ENCODE peak calls at places on chromosomes 5 and 9, in nine cellular contexts. H, Z, W, E, R, N, D, V and Y are unnamed samples. For H3K36me3, the result is how much of the 10 kb centered on the place peaks cover.

GRCh38 chr5:136195971-136196577 is 3.1 kb upstream of the SMIM32 start:
- DNase-seq in H (no peak), Z (no peak), W (no peak), E (no peak), R (no peak), N (no peak), D (no peak), V (peak), Y (no peak)

GRCh38 chr5:39665328-39665727 is 240.5 kb upstream of the DAB2 start:
- DNase-seq in H (no peak), Z (no peak), W (no peak), E (no peak), R (no peak), N (no peak), D (no peak), V (no peak), Y (no peak)

GRCh38 chr9:132141364-132141947 is 20.4 kb upstream of the NTNG2 start:
- DNase-seq in H (no peak), Z (peak), W (peak), E (no peak), R (peak), N (no peak), D (no peak), V (no peak), Y (peak)

GRCh38 chr9:84897362-84898094 is 228.0 kb downstream of the NTRK2 start:
- DNase-seq in H (no peak), Z (peak), W (no peak), E (no peak), R (no peak), N (no peak), D (no peak), V (no peak), Y (no peak)

GRCh38 chr5:35956429-35956828 is 18.0 kb upstream of the CAPSL start:
- DNase-seq in H (no peak), Z (no peak), W (no peak), E (no peak), R (peak), N (peak), D (no peak), V (no peak), Y (peak)

GRCh38 chr5:174309131-174309845 is 263.8 kb downstream of the NSG2 start:
- DNase-seq in H (no peak), Z (no peak), W (no peak), E (no peak), R (no peak), N (no peak), D (no peak), V (no peak), Y (no peak)

GRCh38 chr5:32507738-32508434 is 63.3 kb upstream of the ZFR start:
- DNase-seq in H (no peak), Z (no peak), W (peak), E (peak), R (peak), N (no peak), D (no peak), V (no peak), Y (peak)

GRCh38 chr5:4022056-4022670 is 426.5 kb downstream of the IRX1 start:
- DNase-seq in H (no peak), Z (no peak), W (no peak), E (no peak), R (no peak), N (no peak), D (no peak), V (no peak), Y (no peak)

GRCh38 chr9:137044502-137045177 is 1.3 kb downstream of the NPDC1 start:
- DNase-seq in H (no peak), Z (no peak), W (no peak), E (no peak), R (no peak), N (no peak), D (no peak), V (peak), Y (peak)

GRCh38 chr5:74312746-74313145 is 327.8 kb downstream of the ENC1 start:
- DNase-seq in H (no peak), Z (no peak), W (no peak), E (peak), R (no peak), N (no peak), D (no peak), V (no peak), Y (peak)

GRCh38 chr9:123049589-123050222 is 16.2 kb downstream of the GPR21 start:
- DNase-seq in H (no peak), Z (no peak), W (peak), E (peak), R (no peak), N (no peak), D (no peak), V (no peak), Y (peak)

GRCh38 chr9:114305189-114305555 is 17.7 kb upstream of the ORM1 start:
- DNase-seq in H (no peak), Z (no peak), W (no peak), E (no peak), R (no peak), N (no peak), D (no peak), V (no peak), Y (no peak)

GRCh38 chr9:111648066-111648465 is 13.3 kb upstream of the GNG10 start:
- DNase-seq in H (no peak), Z (no peak), W (peak), E (peak), R (no peak), N (no peak), D (no peak), V (no peak), Y (no peak)

GRCh38 chr5:150671509-150672236 is 10.6 kb downstream of the MYOZ3 start:
- DNase-seq in H (no peak), Z (peak), W (no peak), E (no peak), R (no peak), N (no peak), D (no peak), V (peak), Y (peak)

GRCh38 chr9:137742698-137743097 is 123.9 kb downstream of the EHMT1 start:
- DNase-seq in H (no peak), Z (no peak), W (no peak), E (peak), R (no peak), N (no peak), D (no peak), V (peak), Y (peak)

GRCh38 chr9:96442491-96442890 is 7.5 kb upstream of the HABP4 start:
- DNase-seq in H (no peak), Z (no peak), W (no peak), E (no peak), R (no peak), N (no peak), D (no peak), V (no peak), Y (peak)

GRCh38 chr9:111700776-111701175 is 39.4 kb downstream of the GNG10 start:
- DNase-seq in H (no peak), Z (no peak), W (no peak), E (no peak), R (no peak), N (no peak), D (no peak), V (no peak), Y (no peak)

GRCh38 chr9:76459691-76460635 is 981 bp downstream of the GCNT1 start:
- DNase-seq in H (peak), Z (peak), W (peak), E (peak), R (peak), N (peak), D (no peak), V (peak), Y (peak)

GRCh38 chr9:109683521-109683920 is 96.5 kb upstream of the PALM2AKAP2 start:
- DNase-seq in H (no peak), Z (no peak), W (peak), E (peak), R (peak), N (no peak), D (no peak), V (no peak), Y (peak)

GRCh38 chr5:50445281-50445949 is 4.3 kb upstream of the EMB start:
- DNase-seq in H (peak), Z (no peak), W (no peak), E (no peak), R (no peak), N (no peak), D (no peak), V (no peak), Y (no peak)

GRCh38 chr5:33091571-33092363 is 349.0 kb upstream of the TARS1 start:
- DNase-seq in H (no peak), Z (no peak), W (peak), E (peak), R (peak), N (no peak), D (no peak), V (no peak), Y (peak)

GRCh38 chr5:84372066-84372700 is 12.5 kb downstream of the EDIL3 start:
- DNase-seq in H (no peak), Z (no peak), W (peak), E (peak), R (no peak), N (no peak), D (no peak), V (no peak), Y (no peak)

GRCh38 chr5:72115277-72115676 is 8.0 kb downstream of the MAP1B start:
- DNase-seq in H (peak), Z (no peak), W (no peak), E (no peak), R (no peak), N (no peak), D (no peak), V (no peak), Y (no peak)

GRCh38 chr5:93221-93980 is 1.4 kb downstream of the PLEKHG4B start:
- DNase-seq in H (no peak), Z (no peak), W (no peak), E (no peak), R (no peak), N (no peak), D (no peak), V (no peak), Y (no peak)

GRCh38 chr9:90813523-90813922 is 11.9 kb downstream of the SYK start:
- DNase-seq in H (peak), Z (no peak), W (no peak), E (no peak), R (no peak), N (no peak), D (no peak), V (no peak), Y (no peak)

DNA sequence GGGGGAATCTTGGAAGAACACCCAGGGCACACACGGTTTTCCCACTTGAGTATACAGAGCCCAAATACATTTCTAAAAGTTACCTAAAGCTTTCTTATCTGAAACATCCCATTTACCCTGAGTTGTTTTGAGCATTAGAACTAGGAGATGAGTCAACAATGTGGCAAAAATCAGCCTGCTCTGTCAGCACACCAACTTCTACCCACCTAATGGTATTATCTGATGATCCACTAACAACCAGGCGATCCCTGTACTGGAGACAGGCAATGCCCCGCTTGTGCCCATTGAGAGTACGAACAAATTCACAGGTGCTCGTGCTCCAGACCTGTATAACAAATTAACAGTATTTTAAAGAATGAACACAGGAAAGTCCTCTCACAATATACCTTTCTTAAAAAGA is 87.0 kb downstream of the SMIM23 start:
- DNase-seq in H (no peak), Z (no peak), W (no peak), E (no peak), R (no peak), N (no peak), D (no peak), V (no peak), Y (peak)
- H3K36me3 ChIP-seq in H (under half), Z (under half), W (under half), E (under half), R (under half), N (under half), D (half or more), V (half or more), Y (under half)

GRCh38 chr5:180670586-180671359 is 21.4 kb upstream of the FLT4 start:
- DNase-seq in H (peak), Z (peak), W (peak), E (peak), R (peak), N (no peak), D (no peak), V (peak), Y (peak)
- H2AFZ ChIP-seq in H (no peak), Z (no peak), W (no peak), E (no peak), R (no peak), N (no peak), D (no peak), V (no peak), Y (no peak)

GRCh38 chr5:115599924-115600323 is 2.4 kb downstream of the TICAM2 start:
- DNase-seq in H (no peak), Z (no peak), W (no peak), E (no peak), R (no peak), N (no peak), D (no peak), V (no peak), Y (peak)
- H3K4me2 ChIP-seq in H (no peak), Z (no peak), W (peak), E (peak), R (no peak), N (no peak), D (no peak), V (no peak), Y (peak)

GRCh38 chr9:134869554-134870310 is 10.9 kb upstream of the FCN2 start:
- DNase-seq in H (no peak), Z (no peak), W (no peak), E (no peak), R (no peak), N (no peak), D (no peak), V (no peak), Y (no peak)
- H3K36me3 ChIP-seq in H (under half), Z (under half), W (under half), E (under half), R (under half), N (under half), D (under half), V (under half), Y (under half)

GRCh38 chr5:55853818-55854217 is 2.7 kb downstream of the IL31RA start:
- DNase-seq in H (no peak), Z (no peak), W (peak), E (peak), R (no peak), N (no peak), D (no peak), V (no peak), Y (peak)
- H2AFZ ChIP-seq in H (no peak), Z (no peak), W (no peak), E (no peak), R (no peak), N (no peak), D (no peak), V (no peak), Y (no peak)

GRCh38 chr5:9126490-9126889 is 419.4 kb downstream of the SEMA5A start:
- DNase-seq in H (no peak), Z (no peak), W (peak), E (no peak), R (no peak), N (no peak), D (no peak), V (no peak), Y (no peak)
- H3K4me2 ChIP-seq in H (no peak), Z (no peak), W (no peak), E (no peak), R (no peak), N (no peak), D (no peak), V (no peak), Y (no peak)

DNA sequence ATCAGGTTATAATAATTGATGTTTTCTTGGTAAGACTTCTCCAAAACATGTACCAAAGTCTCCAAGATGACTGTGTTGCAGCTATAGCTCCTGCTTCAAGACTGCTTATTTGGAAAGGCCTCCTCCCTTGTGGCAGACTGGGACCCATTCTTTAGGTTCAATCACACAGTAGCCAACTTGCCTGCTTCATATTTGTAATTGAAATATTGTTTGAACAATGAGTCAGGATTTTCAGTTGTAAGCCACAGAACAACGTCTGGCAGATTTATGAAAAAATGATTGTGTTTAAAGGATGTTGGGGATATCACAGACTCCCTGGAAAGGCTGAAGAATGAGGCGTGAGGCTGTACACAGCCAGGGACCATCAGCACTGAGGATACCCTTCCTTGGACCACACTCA is 458.9 kb downstream of the MED10 start:
- DNase-seq in H (no peak), Z (no peak), W (no peak), E (no peak), R (no peak), N (peak), D (no peak), V (no peak), Y (no peak)
- H3K36me3 ChIP-seq in H (under half), Z (under half), W (under half), E (under half), R (under half), N (under half), D (under half), V (under half), Y (under half)